ENCODE peak calls at places on chromosomes 13 and 19, in eight cellular contexts. O, Z, U, E, F, G, Y and L are unnamed samples.

GRCh38 chr19:4278460-4278901 is 585 bp upstream of the SHD start:
- DNase-seq in O (no peak), Z (no peak), U (no peak), E (no peak), F (no peak), G (no peak), Y (no peak), L (no peak)

GRCh38 chr19:1069009-1069779 is 2.2 kb downstream of the ARHGAP45 start:
- DNase-seq in O (peak), Z (peak), U (no peak), E (no peak), F (peak), G (no peak), Y (peak), L (peak)

GRCh38 chr13:108915095-108915633 is 285.8 kb downstream of the MYO16 start:
- DNase-seq in O (no peak), Z (no peak), U (no peak), E (no peak), F (no peak), G (no peak), Y (no peak), L (no peak)

GRCh38 chr13:80337011-80337688 is 3.8 kb downstream of the SPRY2 start:
- DNase-seq in O (no peak), Z (no peak), U (no peak), E (no peak), F (no peak), G (no peak), Y (no peak), L (no peak)

GRCh38 chr19:51470966-51471365 is 7.4 kb upstream of the CEACAM18 start:
- DNase-seq in O (no peak), Z (no peak), U (no peak), E (no peak), F (no peak), G (no peak), Y (no peak), L (no peak)

GRCh38 chr13:111506131-111506530 is 185.7 kb downstream of the TEX29 start:
- DNase-seq in O (no peak), Z (no peak), U (no peak), E (no peak), F (no peak), G (no peak), Y (no peak), L (no peak)

GRCh38 chr13:33197551-33197971 is 88.0 kb downstream of the STARD13 start:
- DNase-seq in O (no peak), Z (no peak), U (no peak), E (no peak), F (no peak), G (no peak), Y (no peak), L (no peak)

GRCh38 chr13:46206138-46206537 is 5.6 kb upstream of the LRRC63 start:
- DNase-seq in O (no peak), Z (no peak), U (no peak), E (no peak), F (no peak), G (no peak), Y (no peak), L (no peak)

GRCh38 chr19:41001243-41001971 is 10.3 kb downstream of the CYP2B6 start:
- DNase-seq in O (no peak), Z (no peak), U (no peak), E (no peak), F (no peak), G (no peak), Y (no peak), L (no peak)

GRCh38 chr19:10557603-10558197 is 8.1 kb downstream of the KRI1 start:
- DNase-seq in O (no peak), Z (no peak), U (no peak), E (no peak), F (no peak), G (no peak), Y (no peak), L (no peak)

GRCh38 chr13:91123456-91124127 is 223.9 kb upstream of the MIR17HG start:
- DNase-seq in O (no peak), Z (no peak), U (no peak), E (no peak), F (no peak), G (no peak), Y (no peak), L (no peak)

GRCh38 chr19:3095375-3096191 is 1.4 kb downstream of the GNA11 start:
- DNase-seq in O (peak), Z (no peak), U (no peak), E (peak), F (peak), G (no peak), Y (peak), L (no peak)

GRCh38 chr19:6828306-6828697 is 55.8 kb downstream of the VAV1 start:
- DNase-seq in O (no peak), Z (no peak), U (no peak), E (no peak), F (no peak), G (no peak), Y (no peak), L (no peak)

GRCh38 chr19:28501979-28502378 is 711.0 kb downstream of the UQCRFS1 start:
- DNase-seq in O (no peak), Z (no peak), U (no peak), E (no peak), F (no peak), G (no peak), Y (no peak), L (no peak)

GRCh38 chr13:44855860-44856259 is 133.4 kb downstream of the NUFIP1 start:
- DNase-seq in O (no peak), Z (no peak), U (no peak), E (no peak), F (no peak), G (no peak), Y (no peak), L (no peak)

GRCh38 chr13:110129076-110129475 is 177.9 kb downstream of the COL4A1 start:
- DNase-seq in O (no peak), Z (no peak), U (no peak), E (no peak), F (no peak), G (no peak), Y (no peak), L (no peak)

GRCh38 chr19:39407394-39407643 is 672 bp downstream of the ZFP36 start:
- DNase-seq in O (no peak), Z (no peak), U (no peak), E (no peak), F (no peak), G (no peak), Y (no peak), L (no peak)

GRCh38 chr13:98539655-98540054 is 37.3 kb downstream of the STK24 start:
- DNase-seq in O (no peak), Z (no peak), U (no peak), E (no peak), F (no peak), G (no peak), Y (no peak), L (no peak)

GRCh38 chr13:30149248-30149647 is 158.1 kb downstream of the KATNAL1 start:
- DNase-seq in O (no peak), Z (no peak), U (no peak), E (no peak), F (no peak), G (no peak), Y (no peak), L (no peak)